ENCODE peak calls at places on chromosomes 1 and 21, in seven cellular contexts. M is IMR-90, Z is mesendoderm, P is H9, G is mesenchymal stem cell, T is trophoblast cell, H is neuronal stem cell. E is an unnamed sample.

GRCh38 chr1:1013105-1013921 is at the start of gene ISG15:
- DNase-seq in M (peak; percentile 83), Z (peak; percentile 81), P (peak; percentile 89), G (peak; percentile 92), T (peak; percentile 90), H (no peak), E (no peak)

GRCh38 chr21:38544681-38545080 is 46.4 kb upstream of the ERG start:
- DNase-seq in M (no peak), Z (no peak), P (no peak), G (peak; percentile 44), T (no peak), H (no peak), E (no peak)

GRCh38 chr1:37752583-37753471 is 12.1 kb downstream of the EPHA10 start:
- DNase-seq in M (no peak), Z (peak; percentile 36), P (peak; percentile 56), G (peak; percentile 8), T (no peak), H (no peak), E (no peak)

GRCh38 chr1:35532497-35533226 is 24.5 kb downstream of the KIAA0319L start:
- DNase-seq in M (no peak), Z (no peak), P (no peak), G (no peak), T (peak; percentile 45), H (no peak), E (no peak)

GRCh38 chr1:176049582-176049981 is 157.5 kb downstream of the COP1 start:
- DNase-seq in M (no peak), Z (no peak), P (no peak), G (no peak), T (no peak), H (no peak), E (no peak)

GRCh38 chr1:228490120-228491078 is 3.2 kb downstream of the RNF187 start:
- DNase-seq in M (peak; percentile 53), Z (peak; percentile 76), P (no peak), G (peak; percentile 29), T (no peak), H (no peak), E (no peak)

GRCh38 chr1:101088431-101088830 is 62.8 kb upstream of the DPH5 start:
- DNase-seq in M (peak; percentile 7), Z (no peak), P (no peak), G (no peak), T (no peak), H (no peak), E (no peak)

GRCh38 chr1:103513720-103514119 is 11.8 kb upstream of the RNPC3 start:
- DNase-seq in M (peak; percentile 7), Z (no peak), P (no peak), G (no peak), T (no peak), H (no peak), E (no peak)

GRCh38 chr1:50750021-50750619 is 209.9 kb downstream of the FAF1 start:
- DNase-seq in M (peak; percentile 36), Z (peak; percentile 24), P (no peak), G (peak; percentile 40), T (no peak), H (no peak), E (no peak)

GRCh38 chr1:156114101-156114918 is at the start of gene LMNA:
- DNase-seq in M (peak; percentile 95), Z (peak; percentile 96), P (peak; percentile 89), G (peak; percentile 97), T (peak; percentile 74), H (no peak), E (no peak)

GRCh38 chr1:178282949-178283367 is 189.1 kb downstream of the RASAL2 start:
- DNase-seq in M (peak; percentile 86), Z (peak; percentile 72), P (no peak), G (peak; percentile 80), T (no peak), H (no peak), E (no peak)

GRCh38 chr1:179575497-179576314 is at the start of gene NPHS2:
- DNase-seq in M (no peak), Z (no peak), P (peak; percentile 55), G (no peak), T (no peak), H (no peak), E (no peak)

GRCh38 chr1:183982172-183982963 is 55.2 kb downstream of the COLGALT2 start:
- DNase-seq in M (no peak), Z (no peak), P (no peak), G (no peak), T (no peak), H (no peak), E (no peak)

GRCh38 chr1:26704629-26705028 is 8.8 kb downstream of the ARID1A start:
- DNase-seq in M (no peak), Z (no peak), P (no peak), G (no peak), T (no peak), H (no peak), E (no peak)

GRCh38 chr1:26626994-26627393 is 68.8 kb upstream of the ARID1A start:
- DNase-seq in M (peak; percentile 54), Z (no peak), P (no peak), G (no peak), T (no peak), H (no peak), E (no peak)

GRCh38 chr1:228464487-228464983 is 22.6 kb upstream of the RNF187 start:
- DNase-seq in M (peak; percentile 81), Z (peak; percentile 93), P (peak; percentile 94), G (peak; percentile 85), T (no peak), H (peak; percentile 85), E (no peak)

GRCh38 chr1:206713070-206713469 is 28.4 kb downstream of the MAPKAPK2 start:
- DNase-seq in M (no peak), Z (no peak), P (no peak), G (peak; percentile 50), T (no peak), H (no peak), E (no peak)

GRCh38 chr1:86860020-86860419 is 53.9 kb downstream of the SELENOF start:
- DNase-seq in M (no peak), Z (peak; percentile 43), P (no peak), G (no peak), T (no peak), H (no peak), E (no peak)

GRCh38 chr1:56516539-56517252 is 62.7 kb downstream of the PLPP3 start:
- DNase-seq in M (peak; percentile 65), Z (peak; percentile 98), P (peak; percentile 60), G (peak; percentile 68), T (peak; percentile 81), H (no peak), E (no peak)

GRCh38 chr21:10418649-10419048 is 102.7 kb upstream of the TPTE start:
- DNase-seq in M (no peak), Z (no peak), P (no peak), G (no peak), T (no peak), H (no peak), E (no peak)

GRCh38 chr1:96580920-96581319 is 140.7 kb upstream of the PTBP2 start:
- DNase-seq in M (no peak), Z (peak; percentile 70), P (peak; percentile 63), G (no peak), T (no peak), H (no peak), E (peak; percentile 44)

GRCh38 chr1:95352767-95353166 is 118.8 kb downstream of the RWDD3 start:
- DNase-seq in M (no peak), Z (no peak), P (no peak), G (no peak), T (no peak), H (no peak), E (no peak)

GRCh38 chr1:117341123-117341522 is 26.1 kb upstream of the MAN1A2 start:
- DNase-seq in M (no peak), Z (peak; percentile 34), P (no peak), G (no peak), T (peak; percentile 84), H (no peak), E (no peak)
- H2BK5ac ChIP-seq in M (no peak overlapping the region), Z (no peak overlapping the region), P (no peak overlapping the region), G (no peak overlapping the region), T (no peak overlapping the region), H (no peak overlapping the region), E (no peak overlapping the region)

DNA sequence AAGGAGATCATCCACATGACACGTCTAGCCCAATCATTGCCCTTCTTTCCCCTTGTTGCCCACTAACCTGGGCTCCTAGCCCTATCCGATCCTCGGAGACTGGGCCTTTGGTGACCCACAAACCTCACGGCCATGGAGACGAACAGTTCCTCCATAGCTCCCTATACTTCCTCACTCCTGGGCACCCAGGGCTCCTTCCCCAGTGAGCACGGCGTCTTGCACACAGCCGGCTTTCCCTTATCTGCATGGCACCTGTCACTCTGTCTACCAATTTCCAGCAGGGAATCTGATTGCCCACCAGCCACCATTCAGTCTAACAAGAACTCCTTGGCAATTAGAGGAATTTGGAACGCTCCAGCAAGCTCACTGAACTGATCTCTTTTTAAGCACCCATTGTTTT is 3.1 kb downstream of the GNG4 start:
- DNase-seq in M (no peak), Z (no peak), P (no peak), G (no peak), T (no peak), H (no peak), E (no peak)
- H2BK5ac ChIP-seq in M (no peak overlapping the region), Z (no peak overlapping the region), P (no peak overlapping the region), G (no peak overlapping the region), T (no peak overlapping the region), H (no peak overlapping the region), E (no peak overlapping the region)

GRCh38 chr1:108009603-108010195 is 44.7 kb upstream of the VAV3 start:
- DNase-seq in M (peak; percentile 11), Z (no peak), P (no peak), G (peak; percentile 26), T (no peak), H (no peak), E (no peak)

GRCh38 chr1:108011295-108011694 is 46.3 kb upstream of the VAV3 start:
- DNase-seq in M (no peak), Z (no peak), P (no peak), G (no peak), T (no peak), H (no peak), E (no peak)

GRCh38 chr1:108016451-108016920 is 51.5 kb upstream of the VAV3 start:
- DNase-seq in M (no peak), Z (peak; percentile 85), P (no peak), G (peak; percentile 82), T (peak; percentile 45), H (no peak), E (no peak)

GRCh38 chr1:108010581-108010980 is 45.6 kb upstream of the VAV3 start:
- DNase-seq in M (no peak), Z (no peak), P (no peak), G (no peak), T (no peak), H (no peak), E (no peak)

GRCh38 chr1:108012553-108012952 is 47.6 kb upstream of the VAV3 start:
- DNase-seq in M (no peak), Z (no peak), P (no peak), G (no peak), T (no peak), H (no peak), E (no peak)
- H2BK5ac ChIP-seq in M (no peak overlapping the region), Z (no peak overlapping the region), P (no peak overlapping the region), G (no peak overlapping the region), T (no peak overlapping the region), H (no peak overlapping the region), E (no peak overlapping the region)

DNA sequence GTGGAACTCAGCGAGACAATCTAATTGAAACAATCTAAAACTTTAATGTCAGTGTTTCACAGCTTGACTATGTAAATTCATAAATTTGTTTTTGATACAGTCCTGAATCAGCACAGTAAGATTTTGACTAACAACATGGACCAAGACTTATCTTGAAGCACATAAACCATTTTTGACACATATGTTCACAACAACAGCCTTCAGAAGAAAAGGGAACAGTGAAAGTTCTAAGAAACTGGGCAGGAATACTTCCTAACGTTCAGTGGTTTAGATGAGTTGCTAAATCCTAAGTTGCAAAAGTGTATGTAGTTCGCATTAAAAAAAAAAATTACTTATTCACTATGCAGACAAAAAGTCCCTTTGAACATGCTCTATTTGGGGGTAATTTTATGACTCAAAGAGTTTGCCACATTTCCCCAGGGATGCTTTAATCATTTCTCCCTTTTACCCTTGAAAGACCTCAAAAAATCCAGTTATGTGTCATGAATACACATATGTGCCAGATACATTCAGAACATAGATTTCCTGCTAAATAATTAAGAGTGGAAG is 120.2 kb downstream of the MRPL39 start:
- DNase-seq in M (no peak), Z (no peak), P (no peak), G (no peak), T (no peak), H (no peak), E (no peak)
- H2BK5ac ChIP-seq in M (no peak overlapping the region), Z (no peak overlapping the region), P (no peak overlapping the region), G (no peak overlapping the region), T (no peak overlapping the region), H (no peak overlapping the region), E (no peak overlapping the region)